ENCODE peak calls at places on chromosomes 6 and 20, in four cellular contexts. N is transverse colon, A is thoracic aorta, S is H9. I is an unnamed sample.

GRCh38 chr6:160078883-160079685 is 42.5 kb upstream of the SLC22A1 start:
- DNase-seq in N (no peak), A (no peak), S (no peak), I (no peak)

GRCh38 chr20:53148764-53149163 is 176.6 kb downstream of the TSHZ2 start:
- DNase-seq in N (no peak), A (no peak), S (no peak), I (no peak)

GRCh38 chr6:106253194-106253593 is 72.4 kb downstream of the ATG5 start:
- DNase-seq in N (no peak), A (no peak), S (no peak), I (no peak)

GRCh38 chr20:42887281-42887680 is 302.4 kb downstream of the PTPRT start:
- DNase-seq in N (no peak), A (no peak), S (no peak), I (no peak)

GRCh38 chr6:153207041-153207440 is 76.0 kb upstream of the RGS17 start:
- DNase-seq in N (no peak), A (no peak), S (no peak), I (no peak)

GRCh38 chr20:63831696-63832686 is 927 bp upstream of the ZBTB46 start:
- DNase-seq in N (peak; percentile 64), A (no peak), S (peak; percentile 55), I (peak; percentile 58)

GRCh38 chr6:52728394-52728793 is 34.9 kb downstream of the GSTA2 start:
- DNase-seq in N (no peak), A (no peak), S (no peak), I (no peak)

GRCh38 chr6:144893737-144894151 is 608.6 kb downstream of the UTRN start:
- DNase-seq in N (no peak), A (no peak), S (no peak), I (no peak)

GRCh38 chr20:33000802-33001466 is 3.3 kb downstream of the SUN5 start:
- DNase-seq in N (no peak), A (no peak), S (no peak), I (no peak)

GRCh38 chr6:89950879-89951391 is 56.7 kb downstream of the GJA10 start:
- DNase-seq in N (no peak), A (no peak), S (no peak), I (no peak)

GRCh38 chr20:56761393-56761792 is 132.3 kb downstream of the TFAP2C start:
- DNase-seq in N (no peak), A (no peak), S (no peak), I (no peak)

GRCh38 chr6:18820725-18821124 is 433.6 kb downstream of the RNF144B start:
- DNase-seq in N (no peak), A (no peak), S (peak; percentile 27), I (no peak)

GRCh38 chr6:21595951-21596378 is 2.4 kb downstream of the SOX4 start:
- DNase-seq in N (peak; percentile 23), A (no peak), S (no peak), I (no peak)

GRCh38 chr6:159693894-159694545 is 979 bp upstream of the SOD2 start:
- DNase-seq in N (peak; percentile 71), A (no peak), S (peak; percentile 27), I (peak; percentile 66)

GRCh38 chr6:111057074-111057752 is 30.1 kb upstream of the SLC16A10 start:
- DNase-seq in N (peak; percentile 21), A (no peak), S (no peak), I (no peak)

GRCh38 chr20:23049201-23049932 is at the start of gene THBD:
- DNase-seq in N (peak; percentile 56), A (peak; percentile 65), S (peak; percentile 71), I (no peak)

DNA sequence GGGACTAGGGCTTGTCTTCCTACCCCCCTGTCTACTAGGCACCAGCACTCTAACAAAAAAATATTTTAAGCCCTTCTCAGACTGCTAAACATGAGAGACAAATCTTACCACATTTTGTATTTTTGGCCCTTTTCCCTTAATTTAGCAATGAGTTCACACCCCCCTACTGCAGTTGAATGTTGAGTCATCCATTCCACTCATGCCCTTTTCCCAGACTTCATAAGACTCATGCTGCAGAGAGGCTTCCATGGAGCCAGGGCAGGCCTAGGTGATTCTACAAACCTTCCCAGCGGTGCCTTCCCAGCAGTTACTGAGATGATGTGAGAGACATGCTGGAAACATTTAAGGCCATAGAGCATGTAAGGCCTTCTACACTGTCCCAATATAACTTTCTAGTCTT is 53.9 kb downstream of the PXDC1 start:
- DNase-seq in N (no peak), A (peak; percentile 17), S (no peak), I (no peak)
- H3K4me1 ChIP-seq in N (no peaks in the 10 kb centered on the region), A (peaks cover 27% of the 10 kb centered on the region), S (no peaks in the 10 kb centered on the region), I (no peaks in the 10 kb centered on the region)

GRCh38 chr20:59165389-59165785 is 1.8 kb downstream of the ZNF831 start:
- DNase-seq in N (peak; percentile 48), A (no peak), S (no peak), I (peak; percentile 66)
- H3K4me1 ChIP-seq in N (no peaks in the 10 kb centered on the region), A (no peaks in the 10 kb centered on the region), S (no peaks in the 10 kb centered on the region), I (no peaks in the 10 kb centered on the region)

GRCh38 chr20:31705191-31705590 is 17.5 kb downstream of the BCL2L1 start:
- DNase-seq in N (no peak), A (no peak), S (no peak), I (no peak)
- H3K4me1 ChIP-seq in N (peaks cover 26% of the 10 kb centered on the region), A (peaks cover 82% of the 10 kb centered on the region), S (no peaks in the 10 kb centered on the region), I (peaks cover 65% of the 10 kb centered on the region)

GRCh38 chr20:50323209-50323608 is 132.6 kb downstream of the CEBPB start:
- DNase-seq in N (peak; percentile 0), A (no peak), S (no peak), I (no peak)
- H3K4me1 ChIP-seq in N (peaks cover 10% of the 10 kb centered on the region), A (peaks cover 26% of the 10 kb centered on the region), S (no peaks in the 10 kb centered on the region), I (no peaks in the 10 kb centered on the region)

GRCh38 chr6:37618916-37619605 is 78.6 kb downstream of the MDGA1 start:
- DNase-seq in N (no peak), A (no peak), S (no peak), I (no peak)
- H3K4me1 ChIP-seq in N (no peaks in the 10 kb centered on the region), A (no peaks in the 10 kb centered on the region), S (no peaks in the 10 kb centered on the region), I (no peaks in the 10 kb centered on the region)

GRCh38 chr6:112244428-112244827 is 9.9 kb downstream of the LAMA4 start:
- DNase-seq in N (no peak), A (no peak), S (no peak), I (no peak)
- H3K4me1 ChIP-seq in N (peaks cover 16% of the 10 kb centered on the region), A (peaks cover 43% of the 10 kb centered on the region), S (peaks cover 12% of the 10 kb centered on the region), I (peaks cover 23% of the 10 kb centered on the region)

DNA sequence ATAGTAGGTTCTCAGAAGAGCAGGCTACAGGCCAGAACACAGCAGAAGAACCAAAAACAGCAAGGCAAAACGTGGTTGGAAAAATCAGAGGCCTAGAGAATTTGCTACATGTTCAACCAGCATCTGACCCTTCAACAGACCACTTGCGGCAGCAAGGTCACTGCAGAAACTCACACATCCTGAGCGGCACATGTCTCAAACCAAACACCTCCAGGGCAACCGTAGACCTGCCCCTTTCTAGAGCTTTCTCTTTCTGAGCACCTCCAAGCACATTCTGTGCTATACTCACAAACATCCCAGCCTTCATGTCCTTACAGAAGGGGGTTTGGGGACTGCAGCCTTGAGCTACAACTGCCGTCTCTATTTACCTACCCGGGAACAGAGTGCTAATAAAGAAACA is 52.6 kb downstream of the GFOD1 start:
- DNase-seq in N (no peak), A (no peak), S (no peak), I (no peak)
- H3K4me1 ChIP-seq in N (no peaks in the 10 kb centered on the region), A (no peaks in the 10 kb centered on the region), S (peaks cover 8% of the 10 kb centered on the region), I (peaks cover 12% of the 10 kb centered on the region)